ENCODE peak calls at places on chromosomes 6 and 20, in four cellular contexts. I, G, R and P are unnamed samples.

GRCh38 chr6:165920896-165921671 is 246.6 kb downstream of the TBXT start:
- DNase-seq in I (no peak), G (no peak), R (peak), P (no peak)

GRCh38 chr6:41367700-41368099 is 32.3 kb downstream of the NCR2 start:
- DNase-seq in I (no peak), G (no peak), R (peak), P (peak)

GRCh38 chr6:158168054-158168303 is at the start of gene SERAC1:
- DNase-seq in I (no peak), G (no peak), R (no peak), P (no peak)

GRCh38 chr6:170454512-170455285 is 98.4 kb downstream of the PSMB1 start:
- DNase-seq in I (no peak), G (no peak), R (no peak), P (no peak)

GRCh38 chr6:105207524-105208269 is 27.9 kb upstream of the POPDC3 start:
- DNase-seq in I (no peak), G (no peak), R (peak), P (no peak)

GRCh38 chr20:3471397-3472021 is 691 bp downstream of the ATRN start:
- DNase-seq in I (peak), G (no peak), R (no peak), P (peak)

GRCh38 chr20:61430228-61430624 is 178.2 kb downstream of the CDH4 start:
- DNase-seq in I (no peak), G (no peak), R (no peak), P (peak)

GRCh38 chr6:28137458-28138020 is 4.1 kb upstream of the ZKSCAN8 start:
- DNase-seq in I (no peak), G (no peak), R (peak), P (peak)

GRCh38 chr6:94645191-94645590 is 932.1 kb upstream of the MANEA start:
- DNase-seq in I (no peak), G (no peak), R (no peak), P (no peak)

GRCh38 chr20:1291191-1291741 is 25.2 kb downstream of the SNPH start:
- DNase-seq in I (no peak), G (no peak), R (peak), P (no peak)

GRCh38 chr20:59661621-59662020 is 57.3 kb downstream of the PHACTR3 start:
- DNase-seq in I (no peak), G (no peak), R (no peak), P (peak)

GRCh38 chr20:34299925-34300806 is 3.0 kb downstream of the AHCY start:
- DNase-seq in I (no peak), G (no peak), R (no peak), P (peak)

GRCh38 chr6:149190228-149190831 is 127.2 kb upstream of the TAB2 start:
- DNase-seq in I (peak), G (peak), R (peak), P (no peak)

GRCh38 chr6:31157543-31158139 is at the start of gene CCHCR1:
- DNase-seq in I (no peak), G (no peak), R (no peak), P (peak)

GRCh38 chr6:137661601-137662000 is 167.4 kb upstream of the OLIG3 start:
- DNase-seq in I (peak), G (peak), R (peak), P (no peak)

GRCh38 chr6:8499540-8499939 is 64.2 kb upstream of the SLC35B3 start:
- DNase-seq in I (no peak), G (no peak), R (peak), P (peak)

GRCh38 chr6:169691260-169691659 is 10.6 kb downstream of the WDR27 start:
- DNase-seq in I (no peak), G (no peak), R (no peak), P (no peak)

GRCh38 chr20:64245746-64246595 is 9.6 kb upstream of the PCMTD2 start:
- DNase-seq in I (no peak), G (no peak), R (no peak), P (no peak)

GRCh38 chr20:46293084-46293483 is 15.2 kb downstream of the CDH22 start:
- DNase-seq in I (no peak), G (peak), R (peak), P (peak)

GRCh38 chr6:37982320-37982719 is 162.8 kb downstream of the ZFAND3 start:
- DNase-seq in I (no peak), G (no peak), R (no peak), P (no peak)

GRCh38 chr6:4264076-4264475 is 128.7 kb upstream of the ECI2 start:
- DNase-seq in I (no peak), G (no peak), R (no peak), P (no peak)

GRCh38 chr6:139597781-139598368 is 223.4 kb upstream of the CITED2 start:
- DNase-seq in I (no peak), G (no peak), R (peak), P (peak)

GRCh38 chr6:168037242-168037641 is 39.8 kb downstream of the KIF25 start:
- DNase-seq in I (no peak), G (no peak), R (no peak), P (no peak)

GRCh38 chr20:20450461-20451027 is 82.6 kb downstream of the INSM1 start:
- DNase-seq in I (no peak), G (no peak), R (peak), P (no peak)

GRCh38 chr6:53547815-53548496 is 3.1 kb upstream of the GCLC start:
- DNase-seq in I (peak), G (peak), R (peak), P (peak)